ENCODE peak calls at places on chromosomes 12 and 14, in four cellular contexts. G is neural progenitor cell, R is transverse colon, L is lower lobe of right lung. C is an unnamed sample. For H3K9me3, the result is how much of the 10 kb centered on the place peaks cover.

GRCh38 chr12:110917961-110918360 is 2.4 kb downstream of the MYL2 start:
- DNase-seq in G (no peak), R (no peak), L (no peak), C (no peak)

GRCh38 chr12:65894624-65895023 is 70.3 kb downstream of the HMGA2 start:
- DNase-seq in G (no peak), R (no peak), L (no peak), C (no peak)

GRCh38 chr14:61475316-61475715 is 153.9 kb downstream of the PRKCH start:
- DNase-seq in G (peak), R (no peak), L (no peak), C (no peak)

GRCh38 chr14:90191585-90191984 is 64.8 kb upstream of the PSMC1 start:
- DNase-seq in G (no peak), R (no peak), L (no peak), C (no peak)

GRCh38 chr14:89265229-89265628 is 151.8 kb downstream of the FOXN3 start:
- DNase-seq in G (no peak), R (no peak), L (no peak), C (no peak)

GRCh38 chr14:73248294-73248868 is 11.1 kb downstream of the PAPLN start:
- DNase-seq in G (no peak), R (no peak), L (no peak), C (peak)

GRCh38 chr12:42735869-42736361 is 146.4 kb upstream of the PRICKLE1 start:
- DNase-seq in G (peak), R (no peak), L (no peak), C (no peak)

GRCh38 chr12:2552000-2552399 is 242.8 kb upstream of the FKBP4 start:
- DNase-seq in G (no peak), R (no peak), L (no peak), C (no peak)

GRCh38 chr12:93025145-93026103 is 96.3 kb upstream of the EEA1 start:
- DNase-seq in G (peak), R (no peak), L (no peak), C (no peak)

GRCh38 chr14:103801459-103801858 is 45.9 kb downstream of the PPP1R13B start:
- DNase-seq in G (no peak), R (no peak), L (no peak), C (no peak)

GRCh38 chr14:93113678-93114067 is 2.1 kb downstream of the ITPK1 start:
- DNase-seq in G (peak), R (no peak), L (no peak), C (no peak)

GRCh38 chr14:55454264-55455151 is 14.1 kb upstream of the TBPL2 start:
- DNase-seq in G (peak), R (peak), L (no peak), C (peak)

GRCh38 chr12:100404769-100405407 is 48.0 kb downstream of the SLC17A8 start:
- DNase-seq in G (peak), R (peak), L (peak), C (no peak)

GRCh38 chr14:61470261-61470953 is 149.0 kb downstream of the PRKCH start:
- DNase-seq in G (peak), R (no peak), L (no peak), C (no peak)

GRCh38 chr12:124410354-124411175 is 115.7 kb downstream of the RFLNA start:
- DNase-seq in G (no peak), R (no peak), L (no peak), C (no peak)

GRCh38 chr14:28785096-28785952 is 18.7 kb downstream of the FOXG1 start:
- DNase-seq in G (peak), R (no peak), L (no peak), C (no peak)

GRCh38 chr12:99722690-99723486 is 75.3 kb downstream of the GARIN6 start:
- DNase-seq in G (peak), R (no peak), L (no peak), C (no peak)

GRCh38 chr12:24919346-24920001 is 29.4 kb downstream of the BCAT1 start:
- DNase-seq in G (no peak), R (no peak), L (no peak), C (no peak)

GRCh38 chr14:103697601-103698379 is 17.5 kb downstream of the XRCC3 start:
- DNase-seq in G (no peak), R (no peak), L (peak), C (no peak)

GRCh38 chr12:118714500-118714899 is 266.8 kb upstream of the SRRM4 start:
- DNase-seq in G (no peak), R (no peak), L (no peak), C (no peak)
- H3K27ac ChIP-seq in G (no peak), R (no peak), L (no peak), C (no peak)

DNA sequence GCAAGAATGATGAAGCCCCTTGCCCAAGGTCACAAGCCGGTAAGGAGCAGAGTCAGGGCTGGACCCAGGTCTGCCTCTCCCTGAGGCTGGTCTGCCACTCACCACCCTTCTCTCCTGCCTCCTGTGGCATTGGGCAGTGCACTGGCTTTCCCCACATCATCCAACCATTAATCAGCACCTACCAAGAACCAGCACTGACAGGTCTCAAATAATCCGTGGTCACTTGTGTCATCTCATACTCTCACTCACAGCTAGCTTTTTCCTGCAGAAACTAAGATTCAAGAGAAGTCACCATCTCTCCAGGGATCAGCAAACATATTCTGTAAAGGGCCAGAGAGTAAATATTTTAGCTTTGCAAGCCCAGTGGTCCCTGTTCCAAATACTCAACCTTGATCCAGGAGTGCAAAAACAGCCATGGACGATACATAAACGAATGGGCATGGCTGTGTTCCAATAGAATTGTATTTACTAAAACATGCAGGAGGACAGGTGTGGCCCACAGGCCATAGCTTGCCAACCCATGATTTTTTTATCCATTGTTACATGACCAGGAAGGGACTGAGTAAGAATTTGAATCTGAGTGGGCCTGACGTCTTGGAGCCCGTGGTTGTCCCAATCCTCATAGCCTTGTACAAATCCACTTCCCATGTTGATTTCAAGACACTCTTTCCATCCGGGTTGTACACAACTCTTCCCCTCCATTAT is 374.2 kb downstream of the BCL11B start:
- DNase-seq in G (no peak), R (no peak), L (no peak), C (peak)
- H3K9me3 ChIP-seq in G (under half), R (under half), L (under half), C (under half)

DNA sequence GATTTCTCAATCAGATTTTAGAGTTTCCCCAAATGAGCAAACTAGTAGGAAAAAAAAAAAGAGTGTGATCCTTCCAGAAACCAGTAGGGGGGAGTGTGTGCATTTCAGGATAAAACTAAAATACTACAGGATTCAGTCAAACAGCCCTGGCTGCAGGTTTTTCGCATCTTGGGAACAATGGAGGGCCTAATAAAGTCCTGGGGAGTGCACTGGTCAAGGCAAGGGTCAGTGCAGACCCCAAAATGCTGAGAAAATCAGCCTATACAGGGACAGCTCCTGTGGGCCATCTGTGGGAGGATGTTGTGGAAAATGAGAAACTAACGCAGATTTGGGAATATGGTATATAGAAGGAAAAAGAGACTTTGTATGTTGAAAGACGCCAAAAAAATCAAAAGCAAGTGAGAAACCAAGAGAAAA is 22.2 kb upstream of the ABCD4 start:
- DNase-seq in G (peak), R (no peak), L (no peak), C (no peak)
- TF ChIP-seq CTCF in G (peak), R (peak), L (peak), C (peak)

GRCh38 chr12:40684986-40685385 is 7.3 kb upstream of the CNTN1 start:
- DNase-seq in G (no peak), R (no peak), L (no peak), C (no peak)

DNA sequence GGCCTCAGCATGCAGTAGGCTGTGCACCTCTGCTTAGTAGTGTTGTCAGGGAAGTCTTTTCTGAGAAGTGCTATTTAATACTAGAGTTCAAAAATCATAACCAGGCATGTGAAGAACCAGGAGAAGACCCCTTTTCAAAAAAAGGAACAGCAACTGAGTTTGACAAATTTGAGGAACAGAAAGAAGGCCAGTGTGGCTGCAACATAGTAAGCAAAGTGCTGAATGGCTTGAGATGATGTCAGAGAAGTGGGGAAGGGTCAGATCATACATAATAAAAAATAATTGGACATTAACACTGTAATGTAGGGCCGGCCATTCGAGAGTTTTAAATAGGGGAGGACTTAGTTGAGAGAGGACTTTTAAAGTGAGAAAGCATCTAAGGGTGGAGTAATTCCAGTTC is 11.1 kb upstream of the CNTN1 start:
- DNase-seq in G (no peak), R (no peak), L (no peak), C (no peak)
- H3K27ac ChIP-seq in G (no peak), R (no peak), L (no peak), C (no peak)

GRCh38 chr14:26398616-26399015 is 199.2 kb downstream of the NOVA1 start:
- DNase-seq in G (no peak), R (no peak), L (no peak), C (no peak)
- H3K9me3 ChIP-seq in G (under half), R (under half), L (under half), C (under half)

GRCh38 chr14:53962954-53963490 is 6.4 kb upstream of the BMP4 start:
- DNase-seq in G (no peak), R (no peak), L (no peak), C (no peak)

GRCh38 chr14:53964249-53964648 is 7.6 kb upstream of the BMP4 start:
- DNase-seq in G (no peak), R (no peak), L (no peak), C (no peak)

GRCh38 chr14:53967606-53968005 is 11.0 kb upstream of the BMP4 start:
- DNase-seq in G (no peak), R (no peak), L (no peak), C (no peak)

GRCh38 chr14:53968756-53969155 is 12.1 kb upstream of the BMP4 start:
- DNase-seq in G (no peak), R (no peak), L (no peak), C (no peak)

GRCh38 chr14:53963491-53964227 is 7.0 kb upstream of the BMP4 start:
- DNase-seq in G (peak), R (peak), L (peak), C (peak)
- TF ChIP-seq CTCF in G (peak), R (no peak), L (peak), C (peak)